ENCODE peak calls at places on chromosomes 7 and 10, in four cellular contexts. Z is stimulated activated CD8-positive, alpha-beta memory T cell treated with anti-CD3 and anti-CD28 coated beads, Interleukin-15, amount 100 ng/mL, for 24 hours; A is retina; C is RPMI7951. Y is an unnamed sample.

GRCh38 chr7:96322847-96323461 is 1.1 kb upstream of the SLC25A13 start:
- DNase-seq in Z (no peak), C (no peak), A (no peak), Y (no peak)

GRCh38 chr10:841535-841934 is 90.0 kb downstream of the LARP4B start:
- DNase-seq in C (no peak), Z (no peak), A (no peak), Y (no peak)

GRCh38 chr10:15391491-15391890 is 20.4 kb upstream of the FAM171A1 start:
- DNase-seq in A (no peak), Z (no peak), C (no peak), Y (no peak)

GRCh38 chr7:128422856-128423255 is 13.1 kb upstream of the IMPDH1 start:
- DNase-seq in C (no peak), Z (no peak), A (no peak), Y (no peak)

GRCh38 chr10:114504769-114505579 is 100.7 kb upstream of the AFAP1L2 start:
- DNase-seq in Z (no peak), C (no peak), A (no peak), Y (no peak)

GRCh38 chr10:86366033-86366901 is at the start of gene GRID1:
- DNase-seq in C (no peak), Z (no peak), A (peak; percentile 55), Y (no peak)

GRCh38 chr10:69089638-69090599 is 2.0 kb downstream of the SRGN start:
- DNase-seq in Z (peak; percentile 23), A (no peak), C (no peak), Y (peak; percentile 32)

GRCh38 chr7:66043681-66044497 is 31.7 kb upstream of the ASL start:
- DNase-seq in A (peak; percentile 81), Z (peak; percentile 3), C (no peak), Y (no peak)

GRCh38 chr10:5551531-5552375 is 27.0 kb downstream of the CALML3 start:
- DNase-seq in A (no peak), C (peak; percentile 98), Z (no peak), Y (peak; percentile 90)

GRCh38 chr7:128091106-128091505 is 59.9 kb upstream of the LRRC4 start:
- DNase-seq in A (no peak), Z (no peak), C (no peak), Y (peak; percentile 33)

GRCh38 chr7:66119502-66119901 is 4.9 kb downstream of the CRCP start:
- DNase-seq in C (no peak), Z (no peak), A (no peak), Y (no peak)

GRCh38 chr7:28707291-28707690 is 250.8 kb downstream of the TRIL start:
- DNase-seq in C (no peak), Z (no peak), A (no peak), Y (no peak)

GRCh38 chr7:93941956-93942355 is 20.4 kb downstream of the GNG11 start:
- DNase-seq in Z (no peak), C (no peak), A (no peak), Y (no peak)

GRCh38 chr10:21516270-21517131 is 9.0 kb downstream of the SKIDA1 start:
- DNase-seq in A (peak; percentile 85), C (peak; percentile 72), Z (no peak), Y (peak; percentile 30)

GRCh38 chr7:137169282-137169698 is 174.2 kb downstream of the PTN start:
- DNase-seq in Z (no peak), C (peak; percentile 86), A (peak; percentile 64), Y (peak; percentile 65)

GRCh38 chr7:18570890-18571478 is 75.4 kb downstream of the HDAC9 start:
- DNase-seq in C (peak; percentile 67), Z (no peak), A (peak; percentile 36), Y (peak; percentile 42)

GRCh38 chr7:126843883-126844282 is 408.9 kb downstream of the GRM8 start:
- DNase-seq in C (no peak), A (no peak), Z (no peak), Y (no peak)

GRCh38 chr10:133230387-133231195 is 574 bp downstream of the UTF1 start:
- DNase-seq in Z (no peak), A (no peak), C (no peak), Y (no peak)

GRCh38 chr7:82805527-82805960 is 357.1 kb downstream of the PCLO start:
- DNase-seq in A (no peak), C (peak; percentile 88), Z (no peak), Y (peak; percentile 94)

GRCh38 chr7:5394264-5395105 is 29.1 kb downstream of the TNRC18 start:
- DNase-seq in C (no peak), A (no peak), Z (no peak), Y (no peak)

GRCh38 chr7:131325179-131325840 is 2.4 kb upstream of the MKLN1 start:
- DNase-seq in Z (no peak), C (no peak), A (no peak), Y (no peak)

GRCh38 chr7:66974986-66975590 is 20.3 kb downstream of the SBDS start:
- DNase-seq in A (no peak), Z (no peak), C (no peak), Y (peak; percentile 47)

GRCh38 chr7:83739527-83739926 is 90.6 kb upstream of the SEMA3E start:
- DNase-seq in A (no peak), C (no peak), Z (no peak), Y (no peak)

GRCh38 chr10:79344502-79345195 is 2.6 kb upstream of the PPIF start:
- DNase-seq in Z (no peak), C (no peak), A (no peak), Y (no peak)

GRCh38 chr7:33841658-33842057 is 63.7 kb upstream of the BMPER start:
- DNase-seq in C (peak; percentile 35), Z (no peak), A (no peak), Y (no peak)

GRCh38 chr10:100887761-100888296 is 24.9 kb upstream of the SLF2 start:
- DNase-seq in C (no peak), Z (no peak), A (no peak), Y (no peak)

GRCh38 chr10:127014671-127015070 is 109.4 kb downstream of the DOCK1 start:
- DNase-seq in Z (no peak), C (no peak), A (no peak), Y (no peak)

GRCh38 chr10:88110355-88110754 is 246.9 kb downstream of the PTEN start:
- DNase-seq in C (peak; percentile 84), Z (no peak), A (no peak), Y (peak; percentile 93)

GRCh38 chr10:63099734-63100133 is 33.4 kb upstream of the NRBF2 start:
- DNase-seq in Z (no peak), C (no peak), A (no peak), Y (no peak)